ENCODE peak calls at places on chromosomes 1 and 21, in six cellular contexts. D, Y, Z, B, J and I are unnamed samples.

GRCh38 chr21:26070121-26070520 is 100.4 kb downstream of the APP start:
- DNase-seq in D (no peak), Y (no peak), Z (no peak), B (no peak), J (no peak), I (no peak)

GRCh38 chr21:41453761-41454160 is 27.7 kb downstream of the MX1 start:
- DNase-seq in D (no peak), Y (no peak), Z (no peak), B (no peak), J (no peak), I (no peak)

GRCh38 chr1:60857851-60858250 is 224.5 kb upstream of the NFIA start:
- DNase-seq in D (no peak), Y (no peak), Z (no peak), B (no peak), J (no peak), I (no peak)

GRCh38 chr1:31529999-31530705 is 46.2 kb upstream of the TINAGL1 start:
- DNase-seq in D (no peak), Y (no peak), Z (no peak), B (no peak), J (no peak), I (no peak)

GRCh38 chr1:232980336-232980978 is 30.0 kb downstream of the NTPCR start:
- DNase-seq in D (no peak), Y (no peak), Z (no peak), B (no peak), J (no peak), I (no peak)

GRCh38 chr1:232594768-232595698 is 34.9 kb downstream of the SIPA1L2 start:
- DNase-seq in D (no peak), Y (no peak), Z (no peak), B (no peak), J (no peak), I (no peak)

GRCh38 chr1:97243973-97244560 is 522.5 kb downstream of the PTBP2 start:
- DNase-seq in D (no peak), Y (peak), Z (no peak), B (no peak), J (no peak), I (no peak)

GRCh38 chr1:247491328-247491727 is 33.4 kb upstream of the OR2B11 start:
- DNase-seq in D (no peak), Y (no peak), Z (no peak), B (no peak), J (no peak), I (no peak)

GRCh38 chr1:6353605-6353947 is 40.0 kb downstream of the ACOT7 start:
- DNase-seq in D (no peak), Y (no peak), Z (no peak), B (no peak), J (no peak), I (no peak)

GRCh38 chr21:42028754-42029385 is 18.7 kb upstream of the ZBTB21 start:
- DNase-seq in D (peak), Y (no peak), Z (no peak), B (no peak), J (no peak), I (no peak)

GRCh38 chr1:61076728-61077675 is 5.4 kb upstream of the NFIA start:
- DNase-seq in D (peak), Y (peak), Z (peak), B (peak), J (no peak), I (peak)

GRCh38 chr1:101153692-101154091 is 83.1 kb upstream of the S1PR1 start:
- DNase-seq in D (no peak), Y (no peak), Z (no peak), B (no peak), J (no peak), I (no peak)

GRCh38 chr1:225879521-225880209 is 2.5 kb downstream of the TMEM63A start:
- DNase-seq in D (no peak), Y (no peak), Z (no peak), B (no peak), J (no peak), I (peak)

GRCh38 chr1:185529673-185530072 is 204.5 kb upstream of the HMCN1 start:
- DNase-seq in D (no peak), Y (no peak), Z (no peak), B (no peak), J (no peak), I (no peak)

GRCh38 chr21:42164064-42164789 is 54.7 kb upstream of the ABCG1 start:
- DNase-seq in D (peak), Y (no peak), Z (no peak), B (peak), J (no peak), I (peak)

GRCh38 chr1:119784127-119784781 is 15.5 kb upstream of the HMGCS2 start:
- DNase-seq in D (no peak), Y (no peak), Z (no peak), B (no peak), J (no peak), I (peak)

GRCh38 chr1:67496329-67496728 is 66.1 kb upstream of the SERBP1 start:
- DNase-seq in D (no peak), Y (no peak), Z (no peak), B (no peak), J (no peak), I (no peak)

GRCh38 chr1:46134660-46135331 is 2.4 kb upstream of the PIK3R3 start:
- DNase-seq in D (no peak), Y (peak), Z (peak), B (no peak), J (no peak), I (peak)

GRCh38 chr1:162676087-162676486 is 43.8 kb downstream of the DDR2 start:
- DNase-seq in D (no peak), Y (peak), Z (no peak), B (no peak), J (no peak), I (no peak)

GRCh38 chr1:181676269-181676668 is 193.0 kb downstream of the CACNA1E start:
- DNase-seq in D (no peak), Y (peak), Z (peak), B (no peak), J (no peak), I (peak)

GRCh38 chr1:24720152-24720551 is 25.1 kb upstream of the CLIC4 start:
- DNase-seq in D (peak), Y (peak), Z (peak), B (no peak), J (peak), I (no peak)

GRCh38 chr1:61083799-61084385 is 1.5 kb downstream of the NFIA start:
- DNase-seq in D (no peak), Y (no peak), Z (no peak), B (no peak), J (no peak), I (no peak)

GRCh38 chr1:67214420-67215174 is 48.3 kb downstream of the IL23R start:
- DNase-seq in D (no peak), Y (peak), Z (no peak), B (peak), J (no peak), I (peak)

GRCh38 chr1:81801032-81801833 is 499 bp downstream of the ADGRL2 start:
- DNase-seq in D (peak), Y (peak), Z (peak), B (no peak), J (peak), I (peak)

GRCh38 chr1:200558866-200559459 is 61.6 kb downstream of the KIF14 start:
- DNase-seq in D (no peak), Y (peak), Z (peak), B (no peak), J (no peak), I (peak)

GRCh38 chr1:226215239-226215638 is 8.2 kb upstream of the MIXL1 start:
- DNase-seq in D (no peak), Y (no peak), Z (no peak), B (no peak), J (no peak), I (no peak)

GRCh38 chr1:22635436-22635835 is 992 bp upstream of the C1QA start:
- DNase-seq in D (no peak), Y (no peak), Z (no peak), B (no peak), J (no peak), I (no peak)

GRCh38 chr1:189357317-189357716 is 1120.3 kb downstream of the BRINP3 start:
- DNase-seq in D (no peak), Y (no peak), Z (no peak), B (no peak), J (no peak), I (no peak)

GRCh38 chr1:200372095-200372884 is 37.5 kb downstream of the ZNF281 start:
- DNase-seq in D (no peak), Y (peak), Z (peak), B (no peak), J (no peak), I (peak)

GRCh38 chr1:151984313-151984956 is 9.2 kb downstream of the S100A10 start:
- DNase-seq in D (no peak), Y (no peak), Z (no peak), B (no peak), J (no peak), I (no peak)

GRCh38 chr1:6016191-6016865 is 24.1 kb upstream of the NPHP4 start:
- DNase-seq in D (no peak), Y (peak), Z (no peak), B (no peak), J (no peak), I (no peak)

GRCh38 chr1:231931146-231931545 is 304.6 kb downstream of the DISC1 start:
- DNase-seq in D (no peak), Y (peak), Z (no peak), B (no peak), J (no peak), I (no peak)

GRCh38 chr1:209246660-209247059 is 336.9 kb upstream of the CAMK1G start:
- DNase-seq in D (no peak), Y (no peak), Z (peak), B (no peak), J (no peak), I (no peak)

GRCh38 chr1:183739082-183739481 is 65.8 kb upstream of the RGL1 start:
- DNase-seq in D (no peak), Y (no peak), Z (no peak), B (no peak), J (no peak), I (no peak)

GRCh38 chr1:201501812-201502510 is 5.0 kb downstream of the CSRP1 start:
- DNase-seq in D (no peak), Y (no peak), Z (peak), B (no peak), J (no peak), I (peak)

GRCh38 chr21:44706026-44706705 is 5.2 kb downstream of the TSPEAR start:
- DNase-seq in D (no peak), Y (no peak), Z (no peak), B (no peak), J (no peak), I (no peak)